ENCODE peak calls at places on chromosomes 1 and 21, in nine cellular contexts. U is NCI-H1436; K is NCI-H345; Y is NCI-H2081; F is activated naive CD8-positive, alpha-beta T cell treated with anti-CD3 and anti-CD28 coated beads for 36 hours; T is KG1; V is caudate nucleus; A is activated CD4-positive, alpha-beta T cell treated with anti-CD3 and anti-CD28 coated beads, Interleukin-2, amount 50 U/mL, for 4 hours; Z is NCI-H2029. R is an unnamed sample.

GRCh38 chr1:92960395-92961130 is 699 bp downstream of the DIPK1A start:
- DNase-seq in K (peak; percentile 80), U (peak; percentile 50), V (peak; percentile 46), T (peak; percentile 60), F (peak; percentile 63), Y (peak; percentile 41), A (peak; percentile 56), Z (peak; percentile 81), R (peak; percentile 76)

GRCh38 chr1:184409011-184409410 is 22.2 kb downstream of the C1orf21 start:
- DNase-seq in F (no peak), A (no peak), K (no peak), T (no peak), Y (no peak), U (no peak), Z (no peak), V (no peak), R (no peak)

GRCh38 chr1:52553372-52554266 is 727 bp upstream of the TUT4 start:
- DNase-seq in F (peak; percentile 95), Z (peak; percentile 77), K (peak; percentile 81), T (peak; percentile 77), Y (peak; percentile 79), U (peak; percentile 87), V (peak; percentile 79), A (peak; percentile 89), R (peak; percentile 80)

GRCh38 chr1:25810341-25811299 is 9.1 kb upstream of the MTFR1L start:
- DNase-seq in A (peak; percentile 77), V (peak; percentile 30), Z (peak; percentile 33), T (peak; percentile 65), K (peak; percentile 70), U (peak; percentile 29), F (peak; percentile 76), Y (peak; percentile 63), R (peak; percentile 77)

GRCh38 chr1:14516974-14517812 is 81.3 kb upstream of the KAZN start:
- DNase-seq in U (no peak), V (no peak), T (no peak), Z (no peak), Y (no peak), F (no peak), A (no peak), K (no peak), R (no peak)

GRCh38 chr1:206606867-206607266 is 5.4 kb downstream of the EIF2D start:
- DNase-seq in K (no peak), Z (no peak), U (peak; percentile 13), V (no peak), F (no peak), A (no peak), Y (peak; percentile 19), T (no peak), R (no peak)

GRCh38 chr1:218588555-218589172 is 243.5 kb downstream of the TGFB2 start:
- DNase-seq in Y (no peak), A (no peak), U (no peak), F (no peak), T (no peak), Z (no peak), V (no peak), K (no peak), R (no peak)

GRCh38 chr1:228960705-228961104 is 225.4 kb downstream of the RHOU start:
- DNase-seq in F (no peak), U (no peak), A (no peak), T (no peak), K (no peak), Y (no peak), V (no peak), Z (no peak), R (no peak)

GRCh38 chr1:30521261-30521865 is 202.0 kb downstream of the MATN1 start:
- DNase-seq in Z (no peak), A (no peak), T (no peak), F (no peak), V (no peak), U (no peak), K (no peak), Y (no peak), R (no peak)

GRCh38 chr1:203271018-203271743 is 34.1 kb upstream of the BTG2 start:
- DNase-seq in T (no peak), Z (no peak), V (no peak), U (peak; percentile 61), K (no peak), A (peak; percentile 63), F (peak; percentile 64), Y (no peak), R (peak; percentile 78)

GRCh38 chr1:30704765-30705509 is 18.4 kb downstream of the MATN1 start:
- DNase-seq in V (no peak), Z (no peak), A (no peak), F (no peak), K (no peak), Y (no peak), T (no peak), U (no peak), R (no peak)

GRCh38 chr1:83960669-83961277 is 38.2 kb downstream of the TTLL7 start:
- DNase-seq in A (no peak), F (no peak), T (no peak), Y (no peak), V (no peak), K (peak; percentile 21), Z (peak; percentile 14), U (no peak), R (no peak)

GRCh38 chr1:151707541-151708065 is 9.0 kb downstream of the CELF3 start:
- DNase-seq in Y (no peak), U (no peak), T (no peak), K (no peak), F (no peak), A (no peak), Z (no peak), V (no peak), R (no peak)

GRCh38 chr1:156648951-156649350 is 7.0 kb downstream of the BCAN start:
- DNase-seq in U (no peak), Z (no peak), Y (no peak), T (no peak), K (no peak), V (no peak), A (no peak), F (no peak), R (no peak)

GRCh38 chr1:230423936-230424335 is 2.2 kb downstream of the PGBD5 start:
- DNase-seq in U (no peak), F (no peak), A (no peak), K (no peak), V (no peak), Z (no peak), T (no peak), Y (no peak), R (no peak)

GRCh38 chr21:45846373-45847160 is 135.0 kb upstream of the COL6A1 start:
- DNase-seq in T (no peak), U (no peak), Z (no peak), F (no peak), V (no peak), K (no peak), Y (no peak), A (no peak), R (no peak)

GRCh38 chr1:39672551-39672947 is 642 bp upstream of the NT5C1A start:
- DNase-seq in T (no peak), V (no peak), A (peak; percentile 13), Z (no peak), Y (no peak), K (no peak), F (no peak), U (no peak), R (no peak)

GRCh38 chr1:215277537-215277936 is 195.0 kb downstream of the KCNK2 start:
- DNase-seq in A (no peak), Z (no peak), Y (no peak), U (no peak), V (no peak), F (no peak), K (no peak), T (no peak), R (no peak)

GRCh38 chr1:218494449-218494852 is 149.3 kb downstream of the TGFB2 start:
- DNase-seq in A (no peak), F (no peak), Y (peak; percentile 90), Z (no peak), T (no peak), V (no peak), U (peak; percentile 53), K (peak; percentile 96), R (no peak)

GRCh38 chr1:183871142-183871541 is 66.2 kb downstream of the RGL1 start:
- DNase-seq in V (no peak), A (no peak), Y (peak; percentile 54), T (no peak), K (peak; percentile 50), Z (peak; percentile 5), F (no peak), U (no peak), R (no peak)

GRCh38 chr1:201565024-201565730 is 26.2 kb downstream of the NAV1 start:
- DNase-seq in V (peak; percentile 85), K (no peak), A (no peak), Z (no peak), Y (no peak), T (no peak), F (no peak), U (no peak), R (no peak)

GRCh38 chr1:5992814-5993552 is 758 bp upstream of the NPHP4 start:
- DNase-seq in V (no peak), K (peak; percentile 39), Z (no peak), U (no peak), A (peak; percentile 5), F (peak; percentile 31), Y (no peak), T (no peak), R (no peak)

GRCh38 chr1:229557913-229558414 is 543 bp downstream of the ABCB10 start:
- DNase-seq in Z (no peak), V (no peak), F (peak; percentile 53), T (no peak), U (no peak), K (peak; percentile 31), Y (peak; percentile 42), A (peak; percentile 19), R (peak; percentile 41)

GRCh38 chr1:18632711-18633427 is 2.2 kb downstream of the PAX7 start:
- DNase-seq in T (no peak), K (peak; percentile 73), A (no peak), U (no peak), Z (peak; percentile 69), F (no peak), V (no peak), Y (no peak), R (no peak)

GRCh38 chr1:202056644-202057334 is 46.4 kb downstream of the ELF3 start:
- DNase-seq in Y (peak; percentile 99), Z (peak; percentile 97), K (peak; percentile 99), V (no peak), U (peak; percentile 95), F (no peak), T (no peak), A (no peak), R (peak; percentile 94)

GRCh38 chr21:26881504-26882228 is 36.5 kb upstream of the ADAMTS1 start:
- DNase-seq in F (no peak), A (no peak), Y (no peak), Z (no peak), K (no peak), T (peak; percentile 4), V (no peak), U (no peak), R (no peak)

GRCh38 chr1:207343675-207344074 is 22.2 kb downstream of the CD55 start:
- DNase-seq in U (no peak), F (no peak), Y (no peak), V (no peak), T (no peak), K (no peak), Z (no peak), A (no peak), R (no peak)

GRCh38 chr1:220908757-220909156 is 29.5 kb downstream of the HLX start:
- DNase-seq in T (no peak), U (peak; percentile 20), Y (peak; percentile 12), A (no peak), K (no peak), F (no peak), Z (no peak), V (no peak), R (no peak)

GRCh38 chr1:219798283-219799030 is 129.9 kb downstream of the SLC30A10 start:
- DNase-seq in Z (no peak), K (no peak), Y (no peak), T (no peak), A (no peak), F (no peak), V (no peak), U (no peak), R (no peak)

GRCh38 chr1:214934035-214934434 is 148.5 kb upstream of the KCNK2 start:
- DNase-seq in Y (no peak), U (no peak), V (no peak), Z (no peak), T (no peak), F (no peak), K (no peak), A (no peak), R (no peak)

GRCh38 chr1:203186446-203187305 is at the start of gene CHI3L1:
- DNase-seq in Z (no peak), U (no peak), F (no peak), Y (no peak), V (peak; percentile 67), A (no peak), K (no peak), T (no peak), R (no peak)